ENCODE peak calls at places on chromosome 5, in eight cellular contexts. H is uterus, Z is heart left ventricle, O is HCT116, V is cardiac muscle cell, F is lung, W is brain microvascular endothelial cell, L is fibroblast of lung. K is an unnamed sample.

GRCh38 chr5:154287136-154287535 is 96.6 kb downstream of the GALNT10 start:
- DNase-seq in H (no peak), Z (no peak), O (no peak), V (peak; percentile 88), F (peak; percentile 69), W (peak; percentile 70), L (peak; percentile 97), K (no peak)

GRCh38 chr5:167916706-167917105 is 374.7 kb upstream of the WWC1 start:
- DNase-seq in H (no peak), Z (no peak), O (no peak), V (peak; percentile 55), F (no peak), W (no peak), L (peak; percentile 88), K (no peak)

GRCh38 chr5:145680169-145680568 is 155.0 kb downstream of the PRELID2 start:
- DNase-seq in H (no peak), Z (no peak), O (no peak), V (no peak), F (no peak), W (no peak), L (no peak), K (no peak)

GRCh38 chr5:133761606-133762005 is 149.3 kb upstream of the FSTL4 start:
- DNase-seq in H (no peak), Z (no peak), O (no peak), V (no peak), F (no peak), W (no peak), L (no peak), K (no peak)

GRCh38 chr5:178237431-178238312 is 5.1 kb upstream of the PHYKPL start:
- DNase-seq in H (no peak), Z (no peak), O (no peak), V (no peak), F (no peak), W (no peak), L (peak; percentile 57), K (no peak)

GRCh38 chr5:15495026-15495425 is 5.0 kb upstream of the FBXL7 start:
- DNase-seq in H (no peak), Z (no peak), O (no peak), V (no peak), F (no peak), W (no peak), L (peak; percentile 11), K (no peak)

GRCh38 chr5:127804886-127805426 is 101.8 kb downstream of the CCDC192 start:
- DNase-seq in H (no peak), Z (no peak), O (no peak), V (no peak), F (no peak), W (no peak), L (peak; percentile 41), K (no peak)

GRCh38 chr5:146910239-146910638 is 31.7 kb upstream of the PPP2R2B start:
- DNase-seq in H (no peak), Z (no peak), O (no peak), V (no peak), F (no peak), W (no peak), L (no peak), K (no peak)

GRCh38 chr5:143536364-143536763 is 132.9 kb upstream of the NR3C1 start:
- DNase-seq in H (no peak), Z (peak; percentile 64), O (peak; percentile 37), V (peak; percentile 98), F (peak; percentile 38), W (peak; percentile 98), L (peak; percentile 99), K (peak; percentile 73)

GRCh38 chr5:98414938-98415337 is 358.5 kb upstream of the RGMB start:
- DNase-seq in H (no peak), Z (no peak), O (no peak), V (peak; percentile 62), F (no peak), W (peak; percentile 95), L (peak; percentile 98), K (no peak)

GRCh38 chr5:98205691-98206461 is 567.6 kb upstream of the RGMB start:
- DNase-seq in H (no peak), Z (no peak), O (no peak), V (no peak), F (no peak), W (no peak), L (peak; percentile 71), K (no peak)

GRCh38 chr5:85452322-85453025 is 1067.8 kb upstream of the EDIL3 start:
- DNase-seq in H (no peak), Z (no peak), O (no peak), V (no peak), F (no peak), W (no peak), L (no peak), K (no peak)

GRCh38 chr5:160463775-160464465 is 42.3 kb downstream of the PTTG1 start:
- DNase-seq in H (no peak), Z (no peak), O (no peak), V (peak; percentile 70), F (no peak), W (peak; percentile 85), L (peak; percentile 89), K (no peak)

GRCh38 chr5:119153629-119154028 is 82.7 kb downstream of the DMXL1 start:
- DNase-seq in H (no peak), Z (no peak), O (no peak), V (no peak), F (no peak), W (no peak), L (no peak), K (no peak)

GRCh38 chr5:16679863-16680262 is 63.1 kb upstream of the RETREG1 start:
- DNase-seq in H (no peak), Z (no peak), O (no peak), V (no peak), F (no peak), W (no peak), L (no peak), K (no peak)

GRCh38 chr5:157248771-157249475 is 17.0 kb upstream of the CYFIP2 start:
- DNase-seq in H (no peak), Z (no peak), O (no peak), V (no peak), F (no peak), W (no peak), L (no peak), K (no peak)

GRCh38 chr5:142248853-142249462 is 75.9 kb downstream of the SPRY4 start:
- DNase-seq in H (no peak), Z (peak; percentile 65), O (no peak), V (peak; percentile 19), F (peak; percentile 47), W (no peak), L (peak; percentile 27), K (peak; percentile 76)

GRCh38 chr5:139383275-139383992 is at the start of gene SLC23A1:
- DNase-seq in H (peak; percentile 3), Z (no peak), O (no peak), V (no peak), F (no peak), W (no peak), L (no peak), K (no peak)

GRCh38 chr5:139382781-139383180 is 316 bp downstream of the SLC23A1 start:
- DNase-seq in H (peak; percentile 6), Z (no peak), O (no peak), V (no peak), F (no peak), W (no peak), L (no peak), K (no peak)

GRCh38 chr5:139381837-139382361 is 1.2 kb downstream of the SLC23A1 start:
- DNase-seq in H (no peak), Z (no peak), O (no peak), V (no peak), F (no peak), W (no peak), L (no peak), K (no peak)

GRCh38 chr5:139383993-139384590 is 995 bp upstream of the SLC23A1 start:
- DNase-seq in H (no peak), Z (no peak), O (no peak), V (no peak), F (no peak), W (no peak), L (no peak), K (no peak)

GRCh38 chr5:139382371-139382770 is 726 bp downstream of the SLC23A1 start:
- DNase-seq in H (no peak), Z (no peak), O (no peak), V (no peak), F (no peak), W (no peak), L (no peak), K (no peak)
- TF ChIP-seq CTCF in H (no peak), Z (no peak), O (no peak), V (no peak), F (no peak), W (no peak), L (no peak), K (no peak)

GRCh38 chr5:177096162-177097015 is 9.7 kb downstream of the FGFR4 start:
- DNase-seq in H (no peak), Z (no peak), O (no peak), V (no peak), F (no peak), W (no peak), L (no peak), K (no peak)
- H3K27ac ChIP-seq in H (no peak overlapping the region), Z (no peak overlapping the region), O (no peak overlapping the region), V (no peak overlapping the region), F (no peak overlapping the region), W (no peak overlapping the region), L (no peak overlapping the region), K (no peak overlapping the region)

GRCh38 chr5:55345327-55345726 is 37.5 kb downstream of the MTREX start:
- DNase-seq in H (no peak), Z (no peak), O (no peak), V (no peak), F (no peak), W (no peak), L (no peak), K (no peak)
- H3K36me3 ChIP-seq in H (no peaks in the 10 kb centered on the region), Z (peaks cover 17% of the 10 kb centered on the region), O (peaks cover 45% of the 10 kb centered on the region), V (peaks cover 58% of the 10 kb centered on the region), F (peaks cover 28% of the 10 kb centered on the region), W (peaks cover 35% of the 10 kb centered on the region), L (peaks cover 7% of the 10 kb centered on the region), K (peaks cover 65% of the 10 kb centered on the region)

GRCh38 chr5:91632871-91633270 is 249.8 kb upstream of the ARRDC3 start:
- DNase-seq in H (no peak), Z (no peak), O (no peak), V (no peak), F (no peak), W (no peak), L (no peak), K (no peak)

GRCh38 chr5:91635950-91636349 is 252.8 kb upstream of the ARRDC3 start:
- DNase-seq in H (no peak), Z (no peak), O (no peak), V (no peak), F (no peak), W (no peak), L (no peak), K (no peak)

GRCh38 chr5:91638010-91638409 is 254.9 kb upstream of the ARRDC3 start:
- DNase-seq in H (no peak), Z (no peak), O (no peak), V (no peak), F (no peak), W (no peak), L (no peak), K (no peak)

GRCh38 chr5:91639744-91640143 is 256.6 kb upstream of the ARRDC3 start:
- DNase-seq in H (no peak), Z (no peak), O (no peak), V (no peak), F (no peak), W (no peak), L (no peak), K (no peak)

DNA sequence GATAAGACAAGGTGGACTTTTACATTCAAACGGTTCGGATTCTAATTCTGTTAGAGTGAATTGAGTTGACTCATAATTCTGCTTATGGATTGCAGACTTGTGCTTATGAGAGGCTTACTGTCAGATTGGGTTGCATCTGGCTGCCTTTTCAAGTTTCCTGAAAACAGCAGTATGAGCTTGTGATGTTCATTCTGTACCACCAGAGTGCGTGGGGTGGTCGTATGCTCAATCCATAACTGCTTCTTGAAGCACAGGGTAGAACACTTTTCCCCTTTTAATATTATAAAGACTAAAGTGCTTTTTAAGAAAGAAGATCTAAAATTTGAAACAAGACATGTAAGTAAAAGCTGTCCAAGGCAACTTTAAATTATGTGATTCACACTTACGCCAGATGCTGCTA is 253.2 kb upstream of the ARRDC3 start:
- DNase-seq in H (no peak), Z (no peak), O (no peak), V (no peak), F (no peak), W (no peak), L (no peak), K (no peak)
- TF ChIP-seq CTCF in H (no peak), Z (no peak), O (no peak), V (no peak), F (no peak), W (peak; percentile 39), L (no peak), K (no peak)